ENCODE peak calls at places on chromosomes 12 and 14, in eight cellular contexts. U is GM23248; D is heart left ventricle; I is WERI-Rb-1; K is ovary; A is CD4-positive, alpha-beta T cell; H is sigmoid colon; N is osteoblast. P is an unnamed sample.

GRCh38 chr12:6767301-6767591 is 1.1 kb downstream of the PTMS start:
- DNase-seq in H (no peak), N (peak; percentile 90), I (no peak), K (peak; percentile 40), D (peak; percentile 32), U (peak; percentile 59), A (no peak), P (no peak)

GRCh38 chr12:100127766-100128508 is 14.7 kb downstream of the BLTP3B start:
- DNase-seq in A (no peak), N (no peak), I (no peak), H (no peak), U (peak; percentile 78), K (no peak), D (no peak), P (no peak)

GRCh38 chr12:6430990-6431353 is 13.8 kb upstream of the CD27 start:
- DNase-seq in N (no peak), D (no peak), K (no peak), I (no peak), H (no peak), A (no peak), U (peak; percentile 72), P (no peak)

GRCh38 chr14:55938249-55938791 is 179.9 kb upstream of the PELI2 start:
- DNase-seq in A (no peak), U (peak; percentile 64), N (peak; percentile 58), I (no peak), H (peak; percentile 82), D (peak; percentile 64), K (no peak), P (no peak)

GRCh38 chr12:72957454-72957853 is 685.3 kb downstream of the TRHDE start:
- DNase-seq in K (no peak), H (no peak), U (no peak), D (no peak), I (no peak), A (no peak), N (no peak), P (no peak)

GRCh38 chr14:87966816-87967215 is 26.2 kb downstream of the GALC start:
- DNase-seq in H (no peak), K (no peak), I (no peak), U (peak; percentile 30), D (no peak), A (no peak), N (no peak), P (no peak)

GRCh38 chr14:22819191-22819988 is 4.2 kb upstream of the SLC7A7 start:
- DNase-seq in N (peak; percentile 91), K (no peak), A (no peak), H (peak; percentile 74), I (no peak), D (peak; percentile 48), U (peak; percentile 84), P (peak; percentile 52)

GRCh38 chr12:74897425-74898211 is 312.0 kb downstream of the KCNC2 start:
- DNase-seq in H (no peak), N (no peak), D (no peak), I (no peak), K (no peak), U (no peak), A (no peak), P (no peak)

GRCh38 chr14:38197761-38198345 is 9.9 kb upstream of the SSTR1 start:
- DNase-seq in N (no peak), A (no peak), D (no peak), K (no peak), H (no peak), U (peak; percentile 89), I (no peak), P (no peak)

GRCh38 chr12:52203126-52203921 is 11.5 kb upstream of the KRT80 start:
- DNase-seq in H (peak; percentile 75), U (peak; percentile 92), D (peak; percentile 57), K (peak; percentile 49), A (no peak), N (peak; percentile 94), I (no peak), P (peak; percentile 60)

GRCh38 chr12:27289414-27289813 is 43.2 kb upstream of the BMAL2 start:
- DNase-seq in A (no peak), N (no peak), I (no peak), D (no peak), H (no peak), K (no peak), U (peak; percentile 22), P (no peak)

GRCh38 chr14:34981743-34982420 is 910 bp upstream of the SRP54 start:
- DNase-seq in A (peak; percentile 38), D (no peak), U (peak; percentile 73), K (peak; percentile 26), H (no peak), N (peak; percentile 68), I (peak; percentile 32), P (no peak)

GRCh38 chr12:131783915-131784541 is 44.2 kb upstream of the MMP17 start:
- DNase-seq in U (peak; percentile 96), D (no peak), A (no peak), K (no peak), I (no peak), N (peak; percentile 96), H (peak; percentile 32), P (no peak)

GRCh38 chr12:75877588-75878381 is 153.8 kb downstream of the PHLDA1 start:
- DNase-seq in I (peak; percentile 38), A (no peak), H (no peak), D (no peak), U (peak; percentile 7), K (peak; percentile 50), N (peak; percentile 74), P (no peak)

GRCh38 chr12:28946361-28946760 is 202.7 kb upstream of the FAR2 start:
- DNase-seq in D (no peak), U (no peak), N (no peak), I (no peak), A (no peak), K (no peak), H (no peak), P (no peak)

GRCh38 chr14:68670344-68670725 is 122.5 kb downstream of the ZFP36L1 start:
- DNase-seq in A (no peak), U (no peak), H (peak; percentile 60), N (no peak), D (no peak), K (no peak), I (no peak), P (no peak)

GRCh38 chr14:68668028-68668427 is 124.8 kb downstream of the ZFP36L1 start:
- DNase-seq in A (no peak), D (no peak), K (peak; percentile 17), H (no peak), U (no peak), I (no peak), N (no peak), P (no peak)

GRCh38 chr14:68669101-68669500 is 123.8 kb downstream of the ZFP36L1 start:
- DNase-seq in U (no peak), K (no peak), N (no peak), A (no peak), I (peak; percentile 37), D (no peak), H (peak; percentile 44), P (no peak)

GRCh38 chr14:68668531-68668930 is 124.3 kb downstream of the ZFP36L1 start:
- DNase-seq in N (no peak), U (no peak), K (peak; percentile 11), I (peak; percentile 81), D (no peak), A (no peak), H (no peak), P (no peak)

DNA sequence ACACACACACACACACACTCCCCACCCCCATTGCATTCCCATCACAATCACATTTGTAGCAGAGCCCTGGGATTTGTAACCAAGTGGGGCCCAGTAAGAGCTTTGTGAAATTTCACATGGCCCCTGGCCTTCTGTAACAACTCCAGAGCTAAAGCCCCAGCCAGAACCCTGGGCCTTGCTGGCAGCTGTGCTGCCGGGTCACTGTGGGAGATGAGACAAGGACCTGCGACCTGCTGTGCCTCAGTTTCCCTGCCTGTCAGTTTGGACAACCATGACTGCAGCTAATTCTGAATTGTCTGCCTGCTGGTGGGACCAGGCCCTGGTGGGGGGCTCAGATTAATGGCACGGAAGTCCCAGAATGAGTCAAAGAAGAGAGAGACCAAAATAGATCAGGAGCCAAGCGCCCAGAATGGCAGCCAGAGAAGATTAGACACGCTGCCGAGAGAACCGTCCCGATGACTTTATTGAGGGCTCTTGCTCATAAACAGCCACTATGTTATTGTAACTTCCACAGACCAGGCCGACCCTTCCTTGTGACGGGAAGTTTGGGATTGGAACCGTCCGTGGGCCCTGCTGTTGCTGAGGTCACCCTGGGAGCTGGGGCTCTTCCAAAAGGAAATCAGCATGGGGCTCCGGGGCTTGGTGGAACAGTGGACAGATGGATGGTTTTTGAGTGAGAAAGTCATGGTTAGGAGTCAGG is 123.1 kb downstream of the ZFP36L1 start:
- DNase-seq in N (no peak), H (peak; percentile 64), D (peak; percentile 64), U (peak; percentile 9), I (no peak), K (peak; percentile 20), A (no peak), P (no peak)
- H3K27ac ChIP-seq in N (no peak overlapping the region), H (peak overlapping the region; percentile 70), D (peak overlapping the region; percentile 75), U (no peak overlapping the region), I (peak overlapping the region; percentile 81), K (no peak overlapping the region), A (no peak overlapping the region), P (no peak overlapping the region)

GRCh38 chr12:104463371-104463770 is 6.6 kb downstream of the CHST11 start:
- DNase-seq in A (no peak), D (no peak), U (no peak), K (no peak), N (no peak), I (no peak), H (no peak), P (no peak)
- H3K27ac ChIP-seq in A (peak overlapping the region; percentile 59), D (peak overlapping the region; percentile 26), U (no peak overlapping the region), K (no peak overlapping the region), N (no peak overlapping the region), I (no peak overlapping the region), H (no peak overlapping the region), P (peak overlapping the region; percentile 3)

DNA sequence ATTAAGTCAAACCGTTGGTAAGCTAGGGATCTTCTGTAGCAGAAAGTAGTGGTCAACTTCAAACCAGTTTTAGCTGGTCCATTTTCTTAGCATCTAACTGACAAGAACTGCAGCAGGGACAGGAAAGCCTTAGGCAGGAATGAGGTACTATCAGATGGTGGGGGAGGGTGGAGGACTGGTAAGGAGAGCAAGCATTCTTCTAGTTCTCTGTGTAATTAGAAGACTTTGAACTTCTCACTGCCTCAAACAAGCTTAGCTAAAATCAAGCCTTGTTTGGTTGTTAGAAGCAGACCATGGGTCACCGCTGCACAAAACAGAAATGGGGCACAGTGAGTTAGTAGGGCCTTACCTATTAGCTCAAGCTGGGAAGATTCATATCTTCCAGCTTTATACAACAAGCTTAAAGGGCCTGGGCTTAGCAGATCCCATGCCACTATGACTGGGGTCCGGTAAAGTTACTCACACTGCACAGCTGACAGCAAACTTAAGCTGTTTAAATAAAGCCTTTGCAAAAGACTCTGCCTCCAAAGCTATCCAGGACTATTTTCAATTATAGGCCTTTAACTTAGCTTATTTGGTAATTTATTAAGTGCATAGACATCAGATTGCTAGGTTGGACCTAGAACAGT is 73.9 kb downstream of the ACADS start:
- DNase-seq in H (no peak), U (no peak), N (no peak), A (no peak), D (no peak), K (no peak), I (peak; percentile 57), P (no peak)
- H3K27ac ChIP-seq in H (no peak overlapping the region), U (no peak overlapping the region), N (no peak overlapping the region), A (no peak overlapping the region), D (no peak overlapping the region), K (no peak overlapping the region), I (peak overlapping the region; percentile 35), P (no peak overlapping the region)

DNA sequence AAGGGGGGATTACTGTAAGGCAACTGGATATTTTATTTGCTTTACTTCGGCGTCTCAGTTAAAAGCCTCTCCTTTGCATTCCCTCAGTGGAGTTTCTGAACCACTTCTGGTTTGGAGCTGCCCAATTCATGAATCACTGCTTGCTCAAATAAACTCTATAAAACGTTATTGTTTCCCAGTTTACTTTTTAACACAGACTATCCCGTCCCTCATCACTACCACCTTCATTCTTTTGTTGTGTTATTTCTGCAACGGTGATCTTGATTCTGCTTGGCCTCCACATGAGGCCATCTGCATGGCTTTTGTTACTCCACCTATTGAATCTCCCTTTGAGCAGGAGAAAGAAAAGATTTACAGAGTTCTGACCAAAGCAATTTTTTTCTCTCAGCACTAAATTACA is 104.0 kb upstream of the PLEKHA5 start:
- DNase-seq in K (no peak), A (no peak), N (no peak), D (no peak), H (no peak), I (no peak), U (no peak), P (no peak)
- H3K27ac ChIP-seq in K (no peak overlapping the region), A (no peak overlapping the region), N (no peak overlapping the region), D (no peak overlapping the region), H (no peak overlapping the region), I (no peak overlapping the region), U (no peak overlapping the region), P (no peak overlapping the region)